ENCODE peak calls at places on chromosomes 13 and 19, in four cellular contexts. One of them, this sample, is unnamed.
A peak's percentile ranks its signal among the peaks of the same experiment; 100 is the strongest.

GRCh38 chr13:72920097-72920496 is 138.2 kb downstream of the PIBF1 start:
- DNase-seq in WERI-Rb-1: no peak
- DNase-seq in ovary: no peak
- DNase-seq in CD8-positive, alpha-beta T cell: no peak
- DNase-seq in this sample: no peak

GRCh38 chr19:16571689-16572331 is 405 bp downstream of the SLC35E1 start:
- DNase-seq in WERI-Rb-1: no peak
- DNase-seq in ovary: no peak
- DNase-seq in CD8-positive, alpha-beta T cell: no peak
- DNase-seq in this sample: peak; percentile 88

GRCh38 chr13:24087611-24088235 is 72.8 kb upstream of the SPATA13 start:
- DNase-seq in WERI-Rb-1: no peak
- DNase-seq in ovary: peak; percentile 50
- DNase-seq in CD8-positive, alpha-beta T cell: no peak
- DNase-seq in this sample: no peak

GRCh38 chr19:17575871-17576757 is 20.7 kb downstream of the COLGALT1 start:
- DNase-seq in WERI-Rb-1: peak; percentile 33
- DNase-seq in ovary: no peak
- DNase-seq in CD8-positive, alpha-beta T cell: no peak
- DNase-seq in this sample: no peak

GRCh38 chr19:15466851-15467733 is 2.7 kb upstream of the RASAL3 start:
- DNase-seq in WERI-Rb-1: no peak
- DNase-seq in ovary: no peak
- DNase-seq in CD8-positive, alpha-beta T cell: peak; percentile 47
- DNase-seq in this sample: no peak

GRCh38 chr19:15114153-15114540 is 6.9 kb downstream of the SYDE1 start:
- DNase-seq in WERI-Rb-1: no peak
- DNase-seq in ovary: no peak
- DNase-seq in CD8-positive, alpha-beta T cell: no peak
- DNase-seq in this sample: no peak

GRCh38 chr13:67440240-67440639 is 210.1 kb upstream of the PCDH9 start:
- DNase-seq in WERI-Rb-1: no peak
- DNase-seq in ovary: no peak
- DNase-seq in CD8-positive, alpha-beta T cell: no peak
- DNase-seq in this sample: no peak

GRCh38 chr19:32599736-32600157 is 18.8 kb downstream of the PDCD5 start:
- DNase-seq in WERI-Rb-1: peak; percentile 35
- DNase-seq in ovary: no peak
- DNase-seq in CD8-positive, alpha-beta T cell: peak; percentile 37
- DNase-seq in this sample: no peak

GRCh38 chr13:100382787-100383186 is 205.8 kb downstream of the GGACT start:
- DNase-seq in WERI-Rb-1: no peak
- DNase-seq in ovary: no peak
- DNase-seq in CD8-positive, alpha-beta T cell: no peak
- DNase-seq in this sample: no peak

GRCh38 chr19:18594096-18594823 is 5.7 kb downstream of the REX1BD start:
- DNase-seq in WERI-Rb-1: peak; percentile 75
- DNase-seq in ovary: peak; percentile 88
- DNase-seq in CD8-positive, alpha-beta T cell: peak; percentile 65
- DNase-seq in this sample: peak; percentile 91

GRCh38 chr13:36395280-36395679 is 37.0 kb upstream of the CCNA1 start:
- DNase-seq in WERI-Rb-1: no peak
- DNase-seq in ovary: no peak
- DNase-seq in CD8-positive, alpha-beta T cell: no peak
- DNase-seq in this sample: no peak

GRCh38 chr13:97205971-97206370 is 16.2 kb upstream of the MBNL2 start:
- DNase-seq in WERI-Rb-1: no peak
- DNase-seq in ovary: no peak
- DNase-seq in CD8-positive, alpha-beta T cell: no peak
- DNase-seq in this sample: no peak

GRCh38 chr19:55386515-55386947 is 799 bp downstream of the RPL28 start:
- DNase-seq in WERI-Rb-1: no peak
- DNase-seq in ovary: peak; percentile 41
- DNase-seq in CD8-positive, alpha-beta T cell: no peak
- DNase-seq in this sample: no peak

GRCh38 chr19:55383789-55384575 is at the start of gene TMEM238:
- DNase-seq in WERI-Rb-1: peak; percentile 61
- DNase-seq in ovary: peak; percentile 69
- DNase-seq in CD8-positive, alpha-beta T cell: peak; percentile 22
- DNase-seq in this sample: peak; percentile 73

GRCh38 chr19:55384576-55385235 is 614 bp upstream of the TMEM238 start:
- DNase-seq in WERI-Rb-1: no peak
- DNase-seq in ovary: peak; percentile 59
- DNase-seq in CD8-positive, alpha-beta T cell: peak; percentile 23
- DNase-seq in this sample: no peak

GRCh38 chr19:55385236-55385748 is 440 bp upstream of the RPL28 start:
- DNase-seq in WERI-Rb-1: peak; percentile 98
- DNase-seq in ovary: peak; percentile 97
- DNase-seq in CD8-positive, alpha-beta T cell: peak; percentile 92
- DNase-seq in this sample: peak; percentile 93

GRCh38 chr19:55385749-55386514 is at the start of gene RPL28:
- DNase-seq in WERI-Rb-1: peak; percentile 97
- DNase-seq in ovary: peak; percentile 99
- DNase-seq in CD8-positive, alpha-beta T cell: peak; percentile 98
- DNase-seq in this sample: peak; percentile 98
- TF ChIP-seq CTCF in WERI-Rb-1: no peak
- TF ChIP-seq CTCF in ovary: peak; percentile 21
- TF ChIP-seq CTCF in CD8-positive, alpha-beta T cell: no peak
- TF ChIP-seq CTCF in this sample: no peak

GRCh38 chr13:28532226-28533048 is 37.5 kb upstream of the FLT1 start:
- DNase-seq in WERI-Rb-1: no peak
- DNase-seq in ovary: no peak
- DNase-seq in CD8-positive, alpha-beta T cell: no peak
- DNase-seq in this sample: no peak
- H3K27me3 ChIP-seq in WERI-Rb-1: no peaks in the 10 kb centered on the region
- H3K27me3 ChIP-seq in ovary: no peaks in the 10 kb centered on the region
- H3K27me3 ChIP-seq in CD8-positive, alpha-beta T cell: peaks cover 5% of the 10 kb centered on the region
- H3K27me3 ChIP-seq in this sample: peaks cover 35% of the 10 kb centered on the region

GRCh38 chr13:25980255-25980654 is 71.6 kb downstream of the SHISA2 start:
- DNase-seq in WERI-Rb-1: peak; percentile 47
- DNase-seq in ovary: no peak
- DNase-seq in CD8-positive, alpha-beta T cell: no peak
- DNase-seq in this sample: no peak
- TF ChIP-seq CTCF in WERI-Rb-1: peak; percentile 70
- TF ChIP-seq CTCF in ovary: no peak
- TF ChIP-seq CTCF in CD8-positive, alpha-beta T cell: no peak
- TF ChIP-seq CTCF in this sample: no peak

DNA sequence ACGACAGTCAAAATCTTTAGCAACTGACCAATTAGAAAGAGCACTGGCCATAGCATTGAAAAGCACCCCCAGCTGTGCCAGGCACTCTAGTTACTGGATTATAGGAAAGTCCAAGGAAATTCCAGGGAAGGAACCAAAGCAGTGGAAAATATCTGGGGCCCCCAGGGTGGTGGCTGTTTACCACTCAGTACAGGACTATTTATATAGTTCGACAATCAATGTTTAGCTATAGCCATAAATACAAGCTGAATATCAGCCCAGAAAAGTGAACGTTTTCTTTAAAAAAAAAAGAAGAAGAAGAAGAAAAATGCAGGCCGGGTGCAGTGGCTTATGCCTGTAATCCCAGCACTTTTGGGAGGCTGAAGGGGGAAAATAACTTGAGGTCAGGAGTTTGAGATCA is 55.2 kb upstream of the UBAC2 start:
- DNase-seq in WERI-Rb-1: no peak
- DNase-seq in ovary: no peak
- DNase-seq in CD8-positive, alpha-beta T cell: no peak
- DNase-seq in this sample: no peak
- H3K27me3 ChIP-seq in WERI-Rb-1: no peaks in the 10 kb centered on the region
- H3K27me3 ChIP-seq in ovary: no peaks in the 10 kb centered on the region
- H3K27me3 ChIP-seq in CD8-positive, alpha-beta T cell: no peaks in the 10 kb centered on the region
- H3K27me3 ChIP-seq in this sample: peaks cover 95% of the 10 kb centered on the region

GRCh38 chr13:63393112-63393511 is 1977.5 kb upstream of the PCDH20 start:
- DNase-seq in WERI-Rb-1: no peak
- DNase-seq in ovary: no peak
- DNase-seq in CD8-positive, alpha-beta T cell: no peak
- DNase-seq in this sample: no peak

GRCh38 chr13:63389756-63390155 is 1974.1 kb upstream of the PCDH20 start:
- DNase-seq in WERI-Rb-1: no peak
- DNase-seq in ovary: no peak
- DNase-seq in CD8-positive, alpha-beta T cell: no peak
- DNase-seq in this sample: no peak
- TF ChIP-seq CTCF in WERI-Rb-1: no peak
- TF ChIP-seq CTCF in ovary: no peak
- TF ChIP-seq CTCF in CD8-positive, alpha-beta T cell: no peak
- TF ChIP-seq CTCF in this sample: no peak

DNA sequence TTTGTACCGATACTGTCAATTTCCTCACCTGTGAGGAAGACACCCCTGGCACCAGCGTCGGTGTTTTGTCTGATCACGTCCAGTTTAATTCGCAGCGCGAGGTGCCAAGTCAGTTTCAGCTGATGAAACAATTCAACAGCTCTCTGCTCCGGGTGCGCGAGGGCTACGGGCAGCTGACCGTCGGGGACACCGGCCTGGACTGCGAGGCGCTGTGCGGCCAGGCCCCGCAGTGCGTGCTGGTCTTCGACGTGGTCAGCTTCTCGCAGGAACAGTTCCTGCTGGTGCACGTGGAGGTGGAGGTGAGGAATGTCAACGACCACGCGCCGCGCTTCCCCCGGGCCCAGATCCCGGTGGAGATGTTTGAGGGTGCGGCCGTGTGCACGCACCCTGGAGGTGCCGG is 171.5 kb downstream of the OLFM4 start:
- DNase-seq in WERI-Rb-1: no peak
- DNase-seq in ovary: no peak
- DNase-seq in CD8-positive, alpha-beta T cell: no peak
- DNase-seq in this sample: no peak
- H3K27me3 ChIP-seq in WERI-Rb-1: no peaks in the 10 kb centered on the region
- H3K27me3 ChIP-seq in ovary: no peaks in the 10 kb centered on the region
- H3K27me3 ChIP-seq in CD8-positive, alpha-beta T cell: no peaks in the 10 kb centered on the region
- H3K27me3 ChIP-seq in this sample: peaks cover 28% of the 10 kb centered on the region

DNA sequence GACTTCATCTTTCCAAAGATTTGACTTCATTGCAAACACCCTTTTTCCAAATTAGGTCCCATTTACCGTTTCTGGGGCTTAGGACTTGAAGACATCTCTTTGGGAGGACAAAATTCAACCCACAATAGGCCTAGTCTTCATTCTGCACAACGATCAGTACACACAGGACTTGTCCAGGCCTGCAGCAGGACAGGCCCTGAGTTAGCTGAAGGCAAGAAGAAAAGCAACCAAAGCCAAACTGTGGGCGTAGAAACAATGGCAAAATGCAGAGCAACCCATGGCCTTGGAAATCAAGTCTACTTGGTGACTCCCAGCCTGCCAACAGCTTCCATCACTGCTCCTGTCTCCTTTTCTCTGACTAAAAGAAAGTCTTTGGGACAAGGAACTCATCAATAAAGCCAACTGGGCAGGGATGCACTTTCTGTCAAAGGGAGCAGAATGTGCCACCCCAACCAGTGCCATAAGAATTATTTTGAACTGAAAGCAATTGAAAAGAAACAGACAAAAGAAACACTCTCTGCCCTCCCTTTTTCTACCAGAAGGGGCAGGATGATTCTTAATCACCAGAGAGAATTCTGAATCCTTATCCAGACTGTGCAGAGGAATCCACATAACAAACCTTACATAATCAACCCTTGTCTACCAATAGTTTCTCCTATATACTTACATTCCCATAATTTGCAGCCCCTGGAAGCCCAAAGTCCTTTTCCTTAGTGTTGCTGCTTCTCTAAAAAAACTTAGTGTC is 520.9 kb upstream of the NBEA start:
- DNase-seq in WERI-Rb-1: no peak
- DNase-seq in ovary: no peak
- DNase-seq in CD8-positive, alpha-beta T cell: no peak
- DNase-seq in this sample: no peak
- TF ChIP-seq CTCF in WERI-Rb-1: peak; percentile 6
- TF ChIP-seq CTCF in ovary: no peak
- TF ChIP-seq CTCF in CD8-positive, alpha-beta T cell: no peak
- TF ChIP-seq CTCF in this sample: no peak

This sample was measured in left lung.